ENCODE peak calls at places on chromosomes 16 and 17, in five cellular contexts. One of them, this sample, is unnamed.

GRCh38 chr16:71412270-71413160 is 29.3 kb downstream of the TLE7 start:
- DNase-seq in NCI-H1105 treated with DMSO at 0.1 percent for 48 hours: peak; percentile 52
- DNase-seq in Caki2: peak; percentile 47
- DNase-seq in progenitor cell of endocrine pancreas: peak; percentile 67
- DNase-seq in cerebellum: peak; percentile 77
- DNase-seq in this sample: peak; percentile 14

GRCh38 chr17:12982224-12982623 is 35.6 kb downstream of the ELAC2 start:
- DNase-seq in NCI-H1105 treated with DMSO at 0.1 percent for 48 hours: no peak
- DNase-seq in Caki2: no peak
- DNase-seq in progenitor cell of endocrine pancreas: no peak
- DNase-seq in cerebellum: no peak
- DNase-seq in this sample: no peak

GRCh38 chr16:74603848-74604247 is 3.1 kb downstream of the GLG1 start:
- DNase-seq in NCI-H1105 treated with DMSO at 0.1 percent for 48 hours: no peak
- DNase-seq in Caki2: no peak
- DNase-seq in progenitor cell of endocrine pancreas: no peak
- DNase-seq in cerebellum: no peak
- DNase-seq in this sample: no peak

GRCh38 chr17:70314506-70314905 is 145.2 kb downstream of the KCNJ2 start:
- DNase-seq in NCI-H1105 treated with DMSO at 0.1 percent for 48 hours: no peak
- DNase-seq in Caki2: no peak
- DNase-seq in progenitor cell of endocrine pancreas: no peak
- DNase-seq in cerebellum: no peak
- DNase-seq in this sample: no peak

GRCh38 chr17:78140169-78141051 is 5.8 kb upstream of the C17orf99 start:
- DNase-seq in NCI-H1105 treated with DMSO at 0.1 percent for 48 hours: peak; percentile 82
- DNase-seq in Caki2: peak; percentile 97
- DNase-seq in progenitor cell of endocrine pancreas: peak; percentile 36
- DNase-seq in cerebellum: no peak
- DNase-seq in this sample: peak; percentile 40

GRCh38 chr17:81206166-81206565 is 16.6 kb downstream of the CEP131 start:
- DNase-seq in NCI-H1105 treated with DMSO at 0.1 percent for 48 hours: no peak
- DNase-seq in Caki2: no peak
- DNase-seq in progenitor cell of endocrine pancreas: no peak
- DNase-seq in cerebellum: no peak
- DNase-seq in this sample: no peak

GRCh38 chr17:44878627-44879221 is 20.5 kb downstream of the EFTUD2 start:
- DNase-seq in NCI-H1105 treated with DMSO at 0.1 percent for 48 hours: peak; percentile 31
- DNase-seq in Caki2: peak; percentile 25
- DNase-seq in progenitor cell of endocrine pancreas: no peak
- DNase-seq in cerebellum: peak; percentile 70
- DNase-seq in this sample: no peak

GRCh38 chr17:63136381-63137012 is 170.5 kb downstream of the TANC2 start:
- DNase-seq in NCI-H1105 treated with DMSO at 0.1 percent for 48 hours: no peak
- DNase-seq in Caki2: no peak
- DNase-seq in progenitor cell of endocrine pancreas: no peak
- DNase-seq in cerebellum: no peak
- DNase-seq in this sample: no peak

This sample was measured in DMS 273 treated with DMSO at 0.1 percent for 48 hours.